ENCODE peak calls at places on chromosomes 5 and 9, in nine cellular contexts. One of them, this sample, is unnamed.

GRCh38 chr5:68848086-68848485 is 245.7 kb upstream of the SLC30A5 start:
- DNase-seq in upper lobe of right lung: no peak
- DNase-seq in right lobe of liver: no peak
- DNase-seq in cardiac muscle cell: no peak
- DNase-seq in dorsolateral prefrontal cortex: no peak
- DNase-seq in fibroblast of mammary gland: peak; percentile 12
- DNase-seq in A673: no peak
- DNase-seq in left lung: no peak
- DNase-seq in heart left ventricle: no peak
- DNase-seq in this sample: no peak

GRCh38 chr5:172010278-172010677 is 3.8 kb upstream of the FBXW11 start:
- DNase-seq in upper lobe of right lung: no peak
- DNase-seq in right lobe of liver: no peak
- DNase-seq in cardiac muscle cell: peak; percentile 79
- DNase-seq in dorsolateral prefrontal cortex: no peak
- DNase-seq in fibroblast of mammary gland: peak; percentile 26
- DNase-seq in A673: peak; percentile 25
- DNase-seq in left lung: no peak
- DNase-seq in heart left ventricle: no peak
- DNase-seq in this sample: no peak

GRCh38 chr5:178433273-178433775 is 156.9 kb downstream of the COL23A1 start:
- DNase-seq in upper lobe of right lung: no peak
- DNase-seq in right lobe of liver: no peak
- DNase-seq in cardiac muscle cell: no peak
- DNase-seq in dorsolateral prefrontal cortex: no peak
- DNase-seq in fibroblast of mammary gland: no peak
- DNase-seq in A673: no peak
- DNase-seq in left lung: no peak
- DNase-seq in heart left ventricle: no peak
- DNase-seq in this sample: no peak

GRCh38 chr5:16179936-16180788 is 571 bp upstream of the MARCHF11 start:
- DNase-seq in upper lobe of right lung: peak; percentile 56
- DNase-seq in right lobe of liver: no peak
- DNase-seq in cardiac muscle cell: no peak
- DNase-seq in dorsolateral prefrontal cortex: no peak
- DNase-seq in fibroblast of mammary gland: no peak
- DNase-seq in A673: no peak
- DNase-seq in left lung: peak; percentile 71
- DNase-seq in heart left ventricle: no peak
- DNase-seq in this sample: no peak

GRCh38 chr5:29379619-29380018 is 1813.9 kb upstream of the CDH6 start:
- DNase-seq in upper lobe of right lung: no peak
- DNase-seq in right lobe of liver: no peak
- DNase-seq in cardiac muscle cell: no peak
- DNase-seq in dorsolateral prefrontal cortex: no peak
- DNase-seq in fibroblast of mammary gland: no peak
- DNase-seq in A673: no peak
- DNase-seq in left lung: no peak
- DNase-seq in heart left ventricle: no peak
- DNase-seq in this sample: no peak

GRCh38 chr9:100492952-100493351 is 20.0 kb downstream of the TMEFF1 start:
- DNase-seq in upper lobe of right lung: no peak
- DNase-seq in right lobe of liver: no peak
- DNase-seq in cardiac muscle cell: peak; percentile 63
- DNase-seq in dorsolateral prefrontal cortex: no peak
- DNase-seq in fibroblast of mammary gland: peak; percentile 52
- DNase-seq in A673: no peak
- DNase-seq in left lung: no peak
- DNase-seq in heart left ventricle: no peak
- DNase-seq in this sample: no peak

GRCh38 chr5:50691399-50692016 is 25.1 kb downstream of the PARP8 start:
- DNase-seq in upper lobe of right lung: no peak
- DNase-seq in right lobe of liver: no peak
- DNase-seq in cardiac muscle cell: no peak
- DNase-seq in dorsolateral prefrontal cortex: no peak
- DNase-seq in fibroblast of mammary gland: no peak
- DNase-seq in A673: no peak
- DNase-seq in left lung: no peak
- DNase-seq in heart left ventricle: no peak
- DNase-seq in this sample: no peak

GRCh38 chr5:151587796-151588606 is 3.1 kb downstream of the FAT2 start:
- DNase-seq in upper lobe of right lung: no peak
- DNase-seq in right lobe of liver: no peak
- DNase-seq in cardiac muscle cell: no peak
- DNase-seq in dorsolateral prefrontal cortex: no peak
- DNase-seq in fibroblast of mammary gland: peak; percentile 74
- DNase-seq in A673: no peak
- DNase-seq in left lung: no peak
- DNase-seq in heart left ventricle: no peak
- DNase-seq in this sample: no peak

GRCh38 chr9:18861599-18862546 is 171.1 kb downstream of the SAXO1 start:
- DNase-seq in upper lobe of right lung: no peak
- DNase-seq in right lobe of liver: no peak
- DNase-seq in cardiac muscle cell: peak; percentile 76
- DNase-seq in dorsolateral prefrontal cortex: no peak
- DNase-seq in fibroblast of mammary gland: peak; percentile 60
- DNase-seq in A673: no peak
- DNase-seq in left lung: no peak
- DNase-seq in heart left ventricle: no peak
- DNase-seq in this sample: no peak

GRCh38 chr9:70484232-70485130 is 70.0 kb upstream of the KLF9 start:
- DNase-seq in upper lobe of right lung: no peak
- DNase-seq in right lobe of liver: no peak
- DNase-seq in cardiac muscle cell: peak; percentile 93
- DNase-seq in dorsolateral prefrontal cortex: no peak
- DNase-seq in fibroblast of mammary gland: peak; percentile 93
- DNase-seq in A673: peak; percentile 58
- DNase-seq in left lung: no peak
- DNase-seq in heart left ventricle: no peak
- DNase-seq in this sample: no peak

GRCh38 chr5:167967494-167968180 is 323.8 kb upstream of the WWC1 start:
- DNase-seq in upper lobe of right lung: no peak
- DNase-seq in right lobe of liver: no peak
- DNase-seq in cardiac muscle cell: peak; percentile 21
- DNase-seq in dorsolateral prefrontal cortex: no peak
- DNase-seq in fibroblast of mammary gland: no peak
- DNase-seq in A673: peak; percentile 41
- DNase-seq in left lung: no peak
- DNase-seq in heart left ventricle: no peak
- DNase-seq in this sample: no peak

GRCh38 chr9:111036946-111037743 is 1.1 kb downstream of the LPAR1 start:
- DNase-seq in upper lobe of right lung: no peak
- DNase-seq in right lobe of liver: no peak
- DNase-seq in cardiac muscle cell: peak; percentile 57
- DNase-seq in dorsolateral prefrontal cortex: no peak
- DNase-seq in fibroblast of mammary gland: peak; percentile 56
- DNase-seq in A673: peak; percentile 36
- DNase-seq in left lung: no peak
- DNase-seq in heart left ventricle: no peak
- DNase-seq in this sample: no peak

GRCh38 chr9:111038336-111039202 is at the start of gene LPAR1:
- DNase-seq in upper lobe of right lung: peak; percentile 77
- DNase-seq in right lobe of liver: peak; percentile 29
- DNase-seq in cardiac muscle cell: peak; percentile 72
- DNase-seq in dorsolateral prefrontal cortex: peak; percentile 41
- DNase-seq in fibroblast of mammary gland: peak; percentile 66
- DNase-seq in A673: peak; percentile 52
- DNase-seq in left lung: peak; percentile 87
- DNase-seq in heart left ventricle: peak; percentile 78
- DNase-seq in this sample: no peak

GRCh38 chr9:111040494-111040893 is 2.2 kb upstream of the LPAR1 start:
- DNase-seq in upper lobe of right lung: no peak
- DNase-seq in right lobe of liver: no peak
- DNase-seq in cardiac muscle cell: no peak
- DNase-seq in dorsolateral prefrontal cortex: no peak
- DNase-seq in fibroblast of mammary gland: no peak
- DNase-seq in A673: no peak
- DNase-seq in left lung: no peak
- DNase-seq in heart left ventricle: no peak
- DNase-seq in this sample: no peak

GRCh38 chr9:111037744-111038335 is 430 bp downstream of the LPAR1 start:
- DNase-seq in upper lobe of right lung: peak; percentile 76
- DNase-seq in right lobe of liver: peak; percentile 25
- DNase-seq in cardiac muscle cell: peak; percentile 57
- DNase-seq in dorsolateral prefrontal cortex: no peak
- DNase-seq in fibroblast of mammary gland: peak; percentile 30
- DNase-seq in A673: peak; percentile 53
- DNase-seq in left lung: peak; percentile 92
- DNase-seq in heart left ventricle: peak; percentile 70
- DNase-seq in this sample: no peak

DNA sequence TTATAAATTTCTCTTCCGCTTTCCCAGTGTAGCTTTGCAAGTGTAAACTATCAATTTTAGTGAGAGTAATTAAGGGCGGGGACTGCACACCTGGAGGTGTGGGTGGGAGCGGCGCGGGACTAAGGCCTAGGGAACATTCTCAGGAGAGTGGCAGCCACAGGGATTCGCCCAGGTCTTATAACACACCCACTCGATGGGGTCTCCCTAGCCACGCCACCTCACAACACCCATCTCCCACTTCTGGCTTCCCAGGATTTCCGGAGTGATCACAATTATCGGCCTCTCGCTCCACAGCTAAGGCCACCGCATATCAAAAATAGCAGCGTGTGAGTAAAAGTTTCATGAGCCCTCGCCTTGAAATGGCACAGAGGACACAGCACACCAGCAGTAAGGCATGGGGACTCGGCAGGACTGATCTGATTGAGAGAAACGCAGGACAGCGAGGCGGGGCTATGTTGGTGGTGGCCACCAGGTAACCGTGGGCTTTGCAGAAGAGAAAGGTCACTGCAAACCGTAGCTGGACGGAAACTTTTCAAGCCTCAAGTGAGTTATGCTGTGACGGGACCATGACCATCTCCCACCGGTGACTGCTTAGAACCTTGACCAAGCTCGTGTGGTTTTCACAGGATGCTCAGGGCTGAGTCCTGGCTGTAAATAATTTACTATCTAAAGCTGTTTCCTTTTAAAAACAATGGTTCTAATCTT is 1.1 kb upstream of the LPAR1 start:
- DNase-seq in upper lobe of right lung: no peak
- DNase-seq in right lobe of liver: no peak
- DNase-seq in cardiac muscle cell: no peak
- DNase-seq in dorsolateral prefrontal cortex: no peak
- DNase-seq in fibroblast of mammary gland: no peak
- DNase-seq in A673: no peak
- DNase-seq in left lung: no peak
- DNase-seq in heart left ventricle: peak; percentile 62
- DNase-seq in this sample: no peak
- H3K4me3 ChIP-seq in upper lobe of right lung: peak overlapping the region; percentile 60
- H3K4me3 ChIP-seq in right lobe of liver: peak overlapping the region; percentile 48
- H3K4me3 ChIP-seq in cardiac muscle cell: peak overlapping the region; percentile 55
- H3K4me3 ChIP-seq in dorsolateral prefrontal cortex: peak overlapping the region; percentile 68
- H3K4me3 ChIP-seq in fibroblast of mammary gland: peak overlapping the region; percentile 83
- H3K4me3 ChIP-seq in A673: peak overlapping the region; percentile 87
- H3K4me3 ChIP-seq in left lung: peak overlapping the region; percentile 72
- H3K4me3 ChIP-seq in heart left ventricle: no peak overlapping the region
- H3K4me3 ChIP-seq in this sample: no peak overlapping the region

GRCh38 chr5:58330781-58331180 is 129.1 kb downstream of the PLK2 start:
- DNase-seq in upper lobe of right lung: no peak
- DNase-seq in right lobe of liver: no peak
- DNase-seq in cardiac muscle cell: no peak
- DNase-seq in dorsolateral prefrontal cortex: no peak
- DNase-seq in fibroblast of mammary gland: no peak
- DNase-seq in A673: no peak
- DNase-seq in left lung: no peak
- DNase-seq in heart left ventricle: no peak
- DNase-seq in this sample: no peak

GRCh38 chr5:58341485-58341884 is 118.4 kb downstream of the PLK2 start:
- DNase-seq in upper lobe of right lung: no peak
- DNase-seq in right lobe of liver: no peak
- DNase-seq in cardiac muscle cell: no peak
- DNase-seq in dorsolateral prefrontal cortex: no peak
- DNase-seq in fibroblast of mammary gland: no peak
- DNase-seq in A673: no peak
- DNase-seq in left lung: no peak
- DNase-seq in heart left ventricle: no peak
- DNase-seq in this sample: no peak

GRCh38 chr5:58334035-58334434 is 125.9 kb downstream of the PLK2 start:
- DNase-seq in upper lobe of right lung: no peak
- DNase-seq in right lobe of liver: no peak
- DNase-seq in cardiac muscle cell: no peak
- DNase-seq in dorsolateral prefrontal cortex: no peak
- DNase-seq in fibroblast of mammary gland: no peak
- DNase-seq in A673: no peak
- DNase-seq in left lung: no peak
- DNase-seq in heart left ventricle: no peak
- DNase-seq in this sample: no peak

GRCh38 chr5:58335518-58335917 is 124.4 kb downstream of the PLK2 start:
- DNase-seq in upper lobe of right lung: no peak
- DNase-seq in right lobe of liver: no peak
- DNase-seq in cardiac muscle cell: no peak
- DNase-seq in dorsolateral prefrontal cortex: no peak
- DNase-seq in fibroblast of mammary gland: peak; percentile 6
- DNase-seq in A673: no peak
- DNase-seq in left lung: no peak
- DNase-seq in heart left ventricle: no peak
- DNase-seq in this sample: peak; percentile 60
- TF ChIP-seq CTCF in upper lobe of right lung: no peak
- TF ChIP-seq CTCF in right lobe of liver: no peak
- TF ChIP-seq CTCF in cardiac muscle cell: no peak
- TF ChIP-seq CTCF in dorsolateral prefrontal cortex: no peak
- TF ChIP-seq CTCF in fibroblast of mammary gland: peak; percentile 19
- TF ChIP-seq CTCF in A673: no peak
- TF ChIP-seq CTCF in left lung: no peak
- TF ChIP-seq CTCF in heart left ventricle: no peak
- TF ChIP-seq CTCF in this sample: peak; percentile 54

DNA sequence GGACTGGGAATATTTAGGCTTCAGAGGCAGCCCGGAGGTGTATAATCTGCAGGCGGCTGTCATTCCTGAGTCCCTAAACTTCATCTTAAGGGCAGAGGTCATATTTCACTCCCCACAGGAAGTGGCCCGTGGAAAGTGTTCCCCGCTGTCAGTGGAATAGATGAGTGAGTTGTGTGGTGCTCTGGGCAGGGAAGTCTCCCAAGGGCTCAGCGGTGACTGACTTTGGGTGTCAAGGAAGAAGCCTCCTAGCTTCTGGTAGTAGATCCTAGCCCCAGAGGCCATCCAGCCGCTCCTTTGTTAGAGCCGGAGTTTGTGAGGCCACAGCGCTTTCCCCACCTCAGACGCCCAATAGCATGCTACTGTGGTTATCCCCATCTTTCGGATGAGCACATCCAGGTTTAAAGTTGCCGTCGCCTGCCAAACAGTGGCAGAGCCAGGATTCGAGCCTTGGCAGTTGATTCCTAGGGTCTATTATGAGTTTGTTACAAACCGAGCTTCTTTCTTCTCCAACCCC is 38.9 kb upstream of the TIFAB start:
- DNase-seq in upper lobe of right lung: no peak
- DNase-seq in right lobe of liver: no peak
- DNase-seq in cardiac muscle cell: no peak
- DNase-seq in dorsolateral prefrontal cortex: no peak
- DNase-seq in fibroblast of mammary gland: no peak
- DNase-seq in A673: no peak
- DNase-seq in left lung: no peak
- DNase-seq in heart left ventricle: no peak
- DNase-seq in this sample: no peak
- H3K4me3 ChIP-seq in upper lobe of right lung: no peak overlapping the region
- H3K4me3 ChIP-seq in right lobe of liver: no peak overlapping the region
- H3K4me3 ChIP-seq in cardiac muscle cell: no peak overlapping the region
- H3K4me3 ChIP-seq in dorsolateral prefrontal cortex: no peak overlapping the region
- H3K4me3 ChIP-seq in fibroblast of mammary gland: no peak overlapping the region
- H3K4me3 ChIP-seq in A673: no peak overlapping the region
- H3K4me3 ChIP-seq in left lung: no peak overlapping the region
- H3K4me3 ChIP-seq in heart left ventricle: no peak overlapping the region
- H3K4me3 ChIP-seq in this sample: no peak overlapping the region

GRCh38 chr5:107735558-107735957 is 64.8 kb upstream of the EFNA5 start:
- DNase-seq in upper lobe of right lung: no peak
- DNase-seq in right lobe of liver: no peak
- DNase-seq in cardiac muscle cell: no peak
- DNase-seq in dorsolateral prefrontal cortex: no peak
- DNase-seq in fibroblast of mammary gland: no peak
- DNase-seq in A673: no peak
- DNase-seq in left lung: no peak
- DNase-seq in heart left ventricle: no peak
- DNase-seq in this sample: no peak
- TF ChIP-seq CTCF in upper lobe of right lung: no peak
- TF ChIP-seq CTCF in right lobe of liver: no peak
- TF ChIP-seq CTCF in cardiac muscle cell: no peak
- TF ChIP-seq CTCF in dorsolateral prefrontal cortex: no peak
- TF ChIP-seq CTCF in fibroblast of mammary gland: no peak
- TF ChIP-seq CTCF in A673: no peak
- TF ChIP-seq CTCF in left lung: no peak
- TF ChIP-seq CTCF in heart left ventricle: no peak
- TF ChIP-seq CTCF in this sample: no peak